ENCODE peak calls at places on chromosomes 2 and 18, in six cellular contexts. H is stomach; P is right atrium auricular region; Z is CD8-positive, alpha-beta T cell; F is lower lobe of right lung; R is brain microvascular endothelial cell. L is an unnamed sample. For H3K27me3, the result is how much of the 10 kb centered on the place peaks cover.

GRCh38 chr2:74250189-74250631 is 51.8 kb downstream of the MTHFD2 start:
- DNase-seq in H (peak), P (no peak), Z (peak), F (peak), R (no peak), L (no peak)

GRCh38 chr2:158412206-158412605 is 44.3 kb downstream of the CCDC148 start:
- DNase-seq in H (no peak), P (no peak), Z (no peak), F (no peak), R (peak), L (peak)

GRCh38 chr18:21241224-21242131 is 554 bp upstream of the GREB1L start:
- DNase-seq in H (no peak), P (no peak), Z (no peak), F (no peak), R (no peak), L (no peak)

GRCh38 chr2:101388232-101388631 is 929 bp upstream of the CREG2 start:
- DNase-seq in H (no peak), P (no peak), Z (no peak), F (no peak), R (peak), L (no peak)

GRCh38 chr18:54888933-54889332 is 60.7 kb downstream of the RAB27B start:
- DNase-seq in H (no peak), P (no peak), Z (no peak), F (no peak), R (peak), L (peak)

GRCh38 chr2:8088810-8089209 is 593.0 kb upstream of the ID2 start:
- DNase-seq in H (no peak), P (no peak), Z (no peak), F (no peak), R (no peak), L (no peak)

GRCh38 chr18:22930089-22930713 is 2.9 kb upstream of the RBBP8 start:
- DNase-seq in H (peak), P (peak), Z (peak), F (peak), R (peak), L (no peak)

GRCh38 chr2:6650311-6650710 is 215.4 kb downstream of the CMPK2 start:
- DNase-seq in H (no peak), P (no peak), Z (no peak), F (no peak), R (no peak), L (no peak)

GRCh38 chr2:73004889-73005596 is 66.5 kb downstream of the SFXN5 start:
- DNase-seq in H (peak), P (peak), Z (no peak), F (no peak), R (no peak), L (no peak)

GRCh38 chr2:120632796-120633646 is 102.6 kb upstream of the GLI2 start:
- DNase-seq in H (no peak), P (no peak), Z (no peak), F (no peak), R (no peak), L (no peak)

GRCh38 chr2:6069354-6069753 is 377.2 kb downstream of the SOX11 start:
- DNase-seq in H (no peak), P (no peak), Z (no peak), F (no peak), R (no peak), L (no peak)

GRCh38 chr18:76445741-76446232 is 49.3 kb downstream of the ZNF516 start:
- DNase-seq in H (no peak), P (no peak), Z (no peak), F (peak), R (no peak), L (no peak)

GRCh38 chr2:3469486-3469885 is 49.8 kb downstream of the ADI1 start:
- DNase-seq in H (no peak), P (no peak), Z (no peak), F (peak), R (no peak), L (no peak)

GRCh38 chr2:109030870-109031480 is 42.0 kb upstream of the EDAR start:
- DNase-seq in H (no peak), P (no peak), Z (peak), F (no peak), R (no peak), L (no peak)

GRCh38 chr2:96507957-96508520 is 2.9 kb upstream of the NEURL3 start:
- DNase-seq in H (peak), P (no peak), Z (peak), F (peak), R (peak), L (no peak)

GRCh38 chr2:206561962-206562361 is 80.3 kb upstream of the FAM237A start:
- DNase-seq in H (no peak), P (no peak), Z (no peak), F (no peak), R (peak), L (no peak)

GRCh38 chr2:200862532-200863000 is 1.9 kb downstream of the CLK1 start:
- DNase-seq in H (no peak), P (no peak), Z (peak), F (no peak), R (peak), L (no peak)

GRCh38 chr2:69683170-69683971 is 39.8 kb upstream of the AAK1 start:
- DNase-seq in H (no peak), P (no peak), Z (no peak), F (no peak), R (peak), L (peak)

GRCh38 chr2:150587547-150588209 is 100.2 kb upstream of the RND3 start:
- DNase-seq in H (no peak), P (no peak), Z (no peak), F (no peak), R (no peak), L (peak)

GRCh38 chr2:120675460-120676130 is 60.1 kb upstream of the GLI2 start:
- DNase-seq in H (peak), P (peak), Z (no peak), F (peak), R (peak), L (no peak)

GRCh38 chr2:130871843-130872242 is 35.1 kb downstream of the ARHGEF4 start:
- DNase-seq in H (no peak), P (no peak), Z (no peak), F (no peak), R (no peak), L (no peak)

GRCh38 chr2:79782540-79782939 is 269.7 kb downstream of the CTNNA2 start:
- DNase-seq in H (no peak), P (no peak), Z (no peak), F (no peak), R (no peak), L (no peak)

GRCh38 chr2:241673797-241674725 is 12.6 kb downstream of the DTYMK start:
- DNase-seq in H (no peak), P (no peak), Z (no peak), F (no peak), R (peak), L (no peak)

GRCh38 chr2:75597949-75598348 is 37.2 kb upstream of the EVA1A start:
- DNase-seq in H (no peak), P (no peak), Z (no peak), F (no peak), R (no peak), L (no peak)

GRCh38 chr18:25399554-25399953 is 47.6 kb upstream of the ZNF521 start:
- DNase-seq in H (no peak), P (no peak), Z (no peak), F (no peak), R (no peak), L (no peak)

GRCh38 chr2:31430439-31431165 is 16.1 kb upstream of the XDH start:
- DNase-seq in H (no peak), P (no peak), Z (no peak), F (no peak), R (no peak), L (no peak)

GRCh38 chr2:215410932-215411285 is 25.0 kb downstream of the FN1 start:
- DNase-seq in H (no peak), P (no peak), Z (no peak), F (no peak), R (peak), L (peak)

GRCh38 chr2:215003001-215003400 is 135.4 kb downstream of the ABCA12 start:
- DNase-seq in H (no peak), P (no peak), Z (no peak), F (no peak), R (peak), L (no peak)

GRCh38 chr2:39469807-39470206 is 32.7 kb upstream of the MAP4K3 start:
- DNase-seq in H (peak), P (no peak), Z (no peak), F (no peak), R (peak), L (no peak)

GRCh38 chr2:46142546-46143329 is 154.5 kb upstream of the EPAS1 start:
- DNase-seq in H (peak), P (no peak), Z (no peak), F (no peak), R (no peak), L (no peak)

GRCh38 chr2:64481665-64482064 is 27.7 kb downstream of the LGALSL start:
- DNase-seq in H (no peak), P (no peak), Z (no peak), F (no peak), R (no peak), L (no peak)

GRCh38 chr2:181955010-181955409 is 30.6 kb upstream of the PPP1R1C start:
- DNase-seq in H (no peak), P (no peak), Z (no peak), F (no peak), R (peak), L (no peak)

GRCh38 chr18:78993014-78993926 is 13.7 kb downstream of the SALL3 start:
- DNase-seq in H (no peak), P (no peak), Z (no peak), F (peak), R (no peak), L (no peak)

GRCh38 chr18:67875057-67875456 is 358.5 kb upstream of the DSEL start:
- DNase-seq in H (no peak), P (no peak), Z (no peak), F (no peak), R (no peak), L (no peak)

GRCh38 chr2:89797320-89798038 is 1106.0 kb downstream of the RPIA start:
- DNase-seq in H (no peak), P (no peak), Z (no peak), F (no peak), R (no peak), L (no peak)

GRCh38 chr2:130823886-130824491 is 12.7 kb upstream of the ARHGEF4 start:
- DNase-seq in H (no peak), P (no peak), Z (no peak), F (no peak), R (no peak), L (no peak)

GRCh38 chr18:50879302-50880107 is 587 bp downstream of the ME2 start:
- DNase-seq in H (peak), P (no peak), Z (peak), F (peak), R (peak), L (no peak)

GRCh38 chr2:201656740-201657139 is 13.4 kb upstream of the TMEM237 start:
- DNase-seq in H (no peak), P (no peak), Z (no peak), F (no peak), R (no peak), L (no peak)

GRCh38 chr2:486381-486780 is 190.8 kb downstream of the TMEM18 start:
- DNase-seq in H (no peak), P (no peak), Z (no peak), F (no peak), R (no peak), L (no peak)
- H3K4me3 ChIP-seq in H (no peak), P (no peak), Z (no peak), F (no peak), R (no peak), L (no peak)

DNA sequence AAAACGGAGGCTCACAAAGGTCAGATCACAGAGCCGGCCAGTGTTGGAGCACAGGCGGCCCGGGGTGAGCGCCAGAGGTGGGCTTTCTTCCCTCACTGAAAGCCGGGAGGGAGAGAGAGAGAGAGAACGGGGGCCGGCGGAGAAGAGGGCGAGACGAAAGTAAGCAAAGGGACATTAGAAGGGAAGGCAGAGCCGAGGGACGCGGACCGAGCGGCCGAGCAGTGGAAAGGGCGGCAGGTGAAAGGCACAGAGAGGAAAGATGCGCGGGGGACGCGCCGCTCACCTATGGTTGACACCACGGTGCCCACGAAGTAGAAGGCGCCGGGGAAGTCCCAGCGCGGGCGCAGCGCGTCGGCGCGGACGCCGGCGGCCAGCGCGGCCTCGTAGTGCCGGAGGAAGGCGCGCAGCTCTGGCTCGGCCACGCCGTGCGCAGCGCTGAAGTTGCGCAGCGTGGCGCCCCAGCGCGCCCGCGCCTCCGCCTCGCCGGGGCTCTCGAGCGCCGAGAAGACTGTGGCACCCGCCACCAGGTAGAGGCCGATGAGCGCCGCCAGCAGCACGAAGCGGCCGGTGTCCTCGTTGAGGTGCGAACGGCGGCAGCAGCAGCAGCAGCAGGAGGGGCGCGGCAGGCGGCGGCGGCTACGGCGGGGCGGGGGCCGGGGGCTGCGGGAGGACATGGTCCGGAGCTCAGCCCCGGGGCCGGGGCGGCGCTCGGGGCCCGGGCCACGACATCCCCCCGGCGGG is 166.9 kb downstream of the MSH2 start:
- DNase-seq in H (no peak), P (no peak), Z (no peak), F (no peak), R (no peak), L (no peak)
- H3K27me3 ChIP-seq in H (half or more), P (under half), Z (under half), F (half or more), R (under half), L (under half)

GRCh38 chr2:15863089-15863488 is 77.3 kb upstream of the MYCN start:
- DNase-seq in H (no peak), P (no peak), Z (no peak), F (no peak), R (no peak), L (no peak)

GRCh38 chr2:15861898-15862297 is 78.5 kb upstream of the MYCN start:
- DNase-seq in H (no peak), P (no peak), Z (no peak), F (no peak), R (no peak), L (no peak)

GRCh38 chr2:15861172-15861822 is 79.1 kb upstream of the MYCN start:
- DNase-seq in H (no peak), P (no peak), Z (no peak), F (no peak), R (no peak), L (no peak)

GRCh38 chr2:15860051-15860663 is 80.2 kb upstream of the MYCN start:
- DNase-seq in H (no peak), P (no peak), Z (no peak), F (no peak), R (no peak), L (no peak)

DNA sequence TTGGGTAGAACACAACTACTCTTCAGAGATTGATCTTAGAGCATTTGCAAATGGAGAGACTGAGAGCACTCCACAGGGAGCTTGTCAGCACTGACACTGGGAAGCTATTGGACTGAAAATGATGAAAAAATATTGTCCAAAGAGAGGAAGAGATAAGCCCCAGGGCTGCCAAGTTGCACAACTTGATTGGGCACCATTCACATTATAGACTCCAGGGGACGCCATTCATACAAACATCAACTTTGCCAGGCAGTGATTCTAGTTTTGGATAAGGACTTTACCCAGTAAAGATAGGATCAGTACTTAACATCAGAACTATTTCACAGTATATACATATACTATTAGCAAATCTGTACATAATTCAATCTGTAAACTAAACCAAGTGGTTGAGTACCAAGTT is 79.6 kb upstream of the MYCN start:
- DNase-seq in H (no peak), P (no peak), Z (no peak), F (no peak), R (no peak), L (no peak)
- TF ChIP-seq CTCF in H (no peak), P (no peak), Z (no peak), F (no peak), R (no peak), L (no peak)

DNA sequence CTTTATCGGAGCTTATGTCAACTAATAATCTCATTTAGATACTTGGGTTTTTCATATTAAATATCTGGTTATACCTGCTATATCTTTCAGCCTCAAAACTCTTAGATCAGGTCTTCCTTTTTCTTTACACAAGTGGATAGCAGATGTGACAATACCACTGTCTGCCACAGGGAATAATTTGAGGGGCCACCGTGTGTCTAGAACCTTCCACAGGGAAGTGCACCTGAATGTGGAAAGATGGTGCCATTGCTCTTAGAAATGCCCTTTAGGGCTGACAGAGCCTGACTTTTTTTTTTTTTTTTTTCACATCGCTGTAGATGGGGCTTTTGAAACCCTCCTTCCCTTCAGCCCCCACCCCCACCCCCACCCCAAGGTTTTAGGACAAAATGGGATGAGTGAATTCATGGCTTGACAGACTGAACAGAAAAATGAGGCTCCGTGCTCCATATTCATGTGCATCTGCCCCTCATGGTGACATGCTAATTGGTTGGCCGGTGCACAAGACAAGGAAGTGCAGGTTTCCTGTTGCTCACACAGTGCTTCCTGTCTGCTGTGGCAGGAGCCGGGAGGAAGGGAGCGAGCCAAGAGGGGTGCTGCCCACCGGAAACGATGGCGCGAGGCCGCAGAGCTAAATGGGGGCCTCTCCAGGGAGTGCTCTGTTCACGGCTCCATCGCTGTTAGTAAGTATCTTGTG is 246.0 kb downstream of the LDLRAD4 start:
- DNase-seq in H (peak), P (no peak), Z (peak), F (peak), R (no peak), L (no peak)
- H3K4me3 ChIP-seq in H (peak), P (no peak), Z (peak), F (peak), R (no peak), L (no peak)

DNA sequence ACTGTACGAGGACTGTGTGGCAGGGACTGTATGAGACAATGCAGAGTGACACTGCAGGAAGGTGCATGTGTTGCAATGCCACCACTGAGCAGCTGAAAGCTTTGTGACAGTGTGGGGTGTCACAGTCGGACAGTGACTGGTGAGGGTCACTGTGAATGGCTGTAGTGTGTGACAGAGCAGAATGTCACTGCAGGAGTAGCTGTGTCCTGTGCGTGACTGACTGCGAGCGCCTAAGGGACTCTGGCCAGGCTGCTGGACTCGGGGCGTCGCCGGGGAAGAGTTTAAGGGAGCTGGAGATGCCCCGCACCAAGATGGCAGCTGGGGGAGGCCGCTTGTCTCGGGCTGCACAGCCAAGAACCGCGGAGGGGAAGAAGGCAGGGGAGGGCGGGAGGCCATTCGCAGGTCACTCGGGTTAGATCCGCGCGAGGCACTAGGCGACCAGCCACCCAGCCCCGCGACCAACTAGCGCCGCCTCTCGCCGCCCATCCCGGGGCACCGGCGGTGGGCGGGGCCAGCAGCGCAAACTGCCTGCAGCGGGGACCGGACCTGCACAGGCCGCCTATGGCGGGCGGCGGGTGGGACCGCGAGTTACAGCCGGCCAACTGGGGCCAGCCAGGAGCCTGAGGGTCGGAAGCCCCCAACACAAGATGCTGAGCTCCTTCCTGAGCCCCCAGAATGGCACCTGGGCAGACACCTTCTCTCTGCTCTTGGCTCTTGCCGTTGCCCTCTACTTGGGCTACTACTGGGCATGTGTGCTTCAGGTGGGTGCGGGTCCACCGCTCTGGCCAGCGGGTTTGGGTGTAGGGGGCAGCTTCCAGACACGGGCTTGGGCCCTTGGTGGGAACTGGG is at the start of gene ABHD1:
- DNase-seq in H (peak), P (no peak), Z (peak), F (peak), R (no peak), L (no peak)
- H3K27me3 ChIP-seq in H (under half), P (under half), Z (under half), F (under half), R (under half), L (under half)

GRCh38 chr2:132488491-132488890 is 71.9 kb downstream of the GPR39 start:
- DNase-seq in H (no peak), P (no peak), Z (no peak), F (no peak), R (no peak), L (no peak)
- TF ChIP-seq CTCF in H (no peak), P (no peak), Z (no peak), F (no peak), R (no peak), L (no peak)

DNA sequence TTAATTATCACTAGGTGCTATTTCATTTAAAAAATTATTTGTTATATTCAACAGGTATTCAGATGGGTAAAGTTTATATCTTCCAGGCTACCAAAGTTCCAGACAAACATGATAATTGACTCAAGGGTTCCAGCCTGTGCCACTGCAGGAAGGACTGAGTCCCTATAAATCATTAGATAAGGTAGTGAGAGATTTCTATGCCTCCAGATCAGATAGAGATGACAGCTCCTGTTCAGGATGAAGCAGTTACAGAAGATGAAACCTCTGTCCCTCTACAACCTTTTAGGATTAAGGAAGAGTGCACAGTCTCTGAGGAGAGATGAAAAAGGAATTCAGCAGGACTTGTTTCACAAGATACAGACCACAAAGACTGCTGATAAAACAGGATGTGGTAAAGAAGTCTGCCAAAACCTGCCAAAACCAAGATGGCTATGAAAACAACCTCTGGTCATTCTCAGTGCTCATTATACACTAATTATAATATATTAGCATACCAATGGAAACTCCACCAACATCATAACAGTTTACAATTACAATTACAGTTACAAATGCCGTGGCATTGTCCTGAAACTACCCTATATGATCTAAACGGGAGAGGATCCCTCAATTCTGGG is 288.6 kb downstream of the PDE11A start:
- DNase-seq in H (no peak), P (no peak), Z (no peak), F (no peak), R (peak), L (peak)
- H3K4me3 ChIP-seq in H (peak), P (no peak), Z (no peak), F (peak), R (no peak), L (no peak)

L was measured in BJ.